ENCODE peak calls at places on chromosomes 5 and 9, in seven cellular contexts. One of them, this sample, is unnamed.

GRCh38 chr9:114643906-114644305 is 13.7 kb downstream of the TEX53 start:
- DNase-seq in caudate nucleus: no peak
- DNase-seq in ovary: no peak
- DNase-seq in fibroblast of lung: peak
- DNase-seq in left ventricle myocardium inferior: no peak
- DNase-seq in kidney: no peak
- DNase-seq in tibial artery: no peak
- DNase-seq in this sample: no peak

GRCh38 chr5:3212869-3213268 is 382.8 kb upstream of the IRX1 start:
- DNase-seq in tibial artery: no peak
- DNase-seq in fibroblast of lung: no peak
- DNase-seq in left ventricle myocardium inferior: no peak
- DNase-seq in ovary: no peak
- DNase-seq in caudate nucleus: no peak
- DNase-seq in kidney: no peak
- DNase-seq in this sample: no peak

GRCh38 chr9:69573666-69574456 is 98.3 kb downstream of the APBA1 start:
- DNase-seq in kidney: no peak
- DNase-seq in left ventricle myocardium inferior: no peak
- DNase-seq in ovary: no peak
- DNase-seq in fibroblast of lung: peak
- DNase-seq in tibial artery: no peak
- DNase-seq in caudate nucleus: no peak
- DNase-seq in this sample: no peak

GRCh38 chr9:16727452-16728127 is 142.9 kb downstream of the BNC2 start:
- DNase-seq in kidney: no peak
- DNase-seq in caudate nucleus: no peak
- DNase-seq in tibial artery: no peak
- DNase-seq in left ventricle myocardium inferior: no peak
- DNase-seq in ovary: no peak
- DNase-seq in fibroblast of lung: peak
- DNase-seq in this sample: no peak

GRCh38 chr5:147037517-147038205 is 159.1 kb upstream of the PPP2R2B start:
- DNase-seq in left ventricle myocardium inferior: no peak
- DNase-seq in tibial artery: no peak
- DNase-seq in caudate nucleus: no peak
- DNase-seq in ovary: no peak
- DNase-seq in fibroblast of lung: peak
- DNase-seq in kidney: no peak
- DNase-seq in this sample: no peak

GRCh38 chr5:139901251-139901575 is 105.6 kb downstream of the PSD2 start:
- DNase-seq in ovary: no peak
- DNase-seq in kidney: no peak
- DNase-seq in left ventricle myocardium inferior: no peak
- DNase-seq in fibroblast of lung: no peak
- DNase-seq in caudate nucleus: no peak
- DNase-seq in tibial artery: no peak
- DNase-seq in this sample: no peak

GRCh38 chr5:174690256-174690655 is 34.1 kb upstream of the MSX2 start:
- DNase-seq in left ventricle myocardium inferior: no peak
- DNase-seq in kidney: no peak
- DNase-seq in tibial artery: no peak
- DNase-seq in caudate nucleus: no peak
- DNase-seq in fibroblast of lung: peak
- DNase-seq in ovary: peak
- DNase-seq in this sample: no peak

GRCh38 chr9:3962467-3962866 is 337.4 kb downstream of the GLIS3 start:
- DNase-seq in tibial artery: no peak
- DNase-seq in left ventricle myocardium inferior: no peak
- DNase-seq in ovary: no peak
- DNase-seq in fibroblast of lung: peak
- DNase-seq in kidney: no peak
- DNase-seq in caudate nucleus: no peak
- DNase-seq in this sample: no peak

GRCh38 chr9:17824191-17824926 is 245.5 kb downstream of the SH3GL2 start:
- DNase-seq in ovary: no peak
- DNase-seq in fibroblast of lung: peak
- DNase-seq in caudate nucleus: no peak
- DNase-seq in tibial artery: no peak
- DNase-seq in left ventricle myocardium inferior: no peak
- DNase-seq in kidney: no peak
- DNase-seq in this sample: no peak

GRCh38 chr5:16871746-16872339 is 64.2 kb downstream of the MYO10 start:
- DNase-seq in kidney: no peak
- DNase-seq in caudate nucleus: no peak
- DNase-seq in tibial artery: no peak
- DNase-seq in fibroblast of lung: peak
- DNase-seq in ovary: peak
- DNase-seq in left ventricle myocardium inferior: no peak
- DNase-seq in this sample: no peak

GRCh38 chr5:56085205-56085604 is 90.4 kb upstream of the IL6ST start:
- DNase-seq in caudate nucleus: no peak
- DNase-seq in fibroblast of lung: peak
- DNase-seq in tibial artery: no peak
- DNase-seq in ovary: no peak
- DNase-seq in left ventricle myocardium inferior: no peak
- DNase-seq in kidney: no peak
- DNase-seq in this sample: no peak

GRCh38 chr9:76985581-76985980 is 33.9 kb upstream of the FOXB2 start:
- DNase-seq in caudate nucleus: no peak
- DNase-seq in ovary: no peak
- DNase-seq in kidney: no peak
- DNase-seq in tibial artery: no peak
- DNase-seq in left ventricle myocardium inferior: no peak
- DNase-seq in fibroblast of lung: no peak
- DNase-seq in this sample: no peak

GRCh38 chr9:132858756-132859155 is 19.3 kb downstream of the AK8 start:
- DNase-seq in fibroblast of lung: no peak
- DNase-seq in ovary: no peak
- DNase-seq in kidney: no peak
- DNase-seq in tibial artery: no peak
- DNase-seq in left ventricle myocardium inferior: no peak
- DNase-seq in caudate nucleus: no peak
- DNase-seq in this sample: no peak

GRCh38 chr5:66164044-66164790 is 20.1 kb downstream of the SREK1 start:
- DNase-seq in fibroblast of lung: no peak
- DNase-seq in kidney: no peak
- DNase-seq in tibial artery: no peak
- DNase-seq in ovary: no peak
- DNase-seq in caudate nucleus: no peak
- DNase-seq in left ventricle myocardium inferior: no peak
- DNase-seq in this sample: no peak

GRCh38 chr9:11749396-11749795 is 943.8 kb upstream of the TYRP1 start:
- DNase-seq in left ventricle myocardium inferior: no peak
- DNase-seq in kidney: no peak
- DNase-seq in fibroblast of lung: no peak
- DNase-seq in caudate nucleus: no peak
- DNase-seq in ovary: no peak
- DNase-seq in tibial artery: no peak
- DNase-seq in this sample: no peak

GRCh38 chr9:90099262-90099982 is 494.6 kb downstream of the GADD45G start:
- DNase-seq in kidney: no peak
- DNase-seq in left ventricle myocardium inferior: no peak
- DNase-seq in caudate nucleus: no peak
- DNase-seq in ovary: no peak
- DNase-seq in tibial artery: no peak
- DNase-seq in fibroblast of lung: peak
- DNase-seq in this sample: no peak

GRCh38 chr9:96058218-96058617 is 182.7 kb downstream of the ERCC6L2 start:
- DNase-seq in ovary: no peak
- DNase-seq in tibial artery: no peak
- DNase-seq in left ventricle myocardium inferior: no peak
- DNase-seq in fibroblast of lung: no peak
- DNase-seq in kidney: no peak
- DNase-seq in caudate nucleus: no peak
- DNase-seq in this sample: no peak

GRCh38 chr5:172002310-172002709 is 4.1 kb downstream of the FBXW11 start:
- DNase-seq in kidney: no peak
- DNase-seq in left ventricle myocardium inferior: no peak
- DNase-seq in caudate nucleus: no peak
- DNase-seq in fibroblast of lung: peak
- DNase-seq in ovary: no peak
- DNase-seq in tibial artery: no peak
- DNase-seq in this sample: no peak

GRCh38 chr9:132472199-132472598 is 62.2 kb downstream of the CFAP77 start:
- DNase-seq in tibial artery: no peak
- DNase-seq in left ventricle myocardium inferior: no peak
- DNase-seq in ovary: no peak
- DNase-seq in fibroblast of lung: no peak
- DNase-seq in kidney: no peak
- DNase-seq in caudate nucleus: no peak
- DNase-seq in this sample: no peak

GRCh38 chr5:463301-463700 is 20.3 kb downstream of the EXOC3 start:
- DNase-seq in kidney: no peak
- DNase-seq in fibroblast of lung: no peak
- DNase-seq in tibial artery: no peak
- DNase-seq in ovary: no peak
- DNase-seq in caudate nucleus: no peak
- DNase-seq in left ventricle myocardium inferior: no peak
- DNase-seq in this sample: no peak

GRCh38 chr5:465591-466403 is 22.8 kb downstream of the EXOC3 start:
- DNase-seq in tibial artery: peak
- DNase-seq in left ventricle myocardium inferior: peak
- DNase-seq in caudate nucleus: no peak
- DNase-seq in kidney: peak
- DNase-seq in fibroblast of lung: no peak
- DNase-seq in ovary: no peak
- DNase-seq in this sample: no peak

GRCh38 chr5:464843-465590 is 22.0 kb downstream of the EXOC3 start:
- DNase-seq in ovary: no peak
- DNase-seq in caudate nucleus: no peak
- DNase-seq in left ventricle myocardium inferior: peak
- DNase-seq in fibroblast of lung: no peak
- DNase-seq in kidney: peak
- DNase-seq in tibial artery: peak
- DNase-seq in this sample: no peak

GRCh38 chr5:464446-464842 is 21.5 kb downstream of the EXOC3 start:
- DNase-seq in ovary: no peak
- DNase-seq in fibroblast of lung: no peak
- DNase-seq in left ventricle myocardium inferior: peak
- DNase-seq in caudate nucleus: no peak
- DNase-seq in tibial artery: peak
- DNase-seq in kidney: peak
- DNase-seq in this sample: no peak

DNA sequence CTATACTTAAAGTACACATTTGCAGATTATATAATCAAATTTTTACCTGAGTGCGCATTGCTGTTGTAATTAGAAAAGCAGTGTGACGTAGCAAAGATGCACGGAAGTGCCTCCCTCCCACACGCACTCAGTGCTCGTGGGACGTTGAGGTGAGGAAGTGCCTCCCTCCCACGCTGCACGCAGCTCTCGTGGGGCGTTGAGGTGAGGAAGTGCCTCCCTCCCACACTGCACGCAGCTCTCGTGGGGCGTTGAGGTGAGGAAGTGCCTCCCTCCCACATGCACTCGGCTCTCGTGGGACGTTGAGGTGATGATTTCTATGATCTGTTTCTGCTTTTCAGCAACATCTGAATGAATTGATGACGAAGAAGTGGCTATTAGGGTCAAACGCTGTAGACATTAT is 21.0 kb downstream of the EXOC3 start:
- DNase-seq in ovary: no peak
- DNase-seq in kidney: peak
- DNase-seq in tibial artery: peak
- DNase-seq in fibroblast of lung: no peak
- DNase-seq in left ventricle myocardium inferior: peak
- DNase-seq in caudate nucleus: peak
- DNase-seq in this sample: no peak
- H3K27ac ChIP-seq in ovary: no peak
- H3K27ac ChIP-seq in kidney: no peak
- H3K27ac ChIP-seq in tibial artery: no peak
- H3K27ac ChIP-seq in fibroblast of lung: no peak
- H3K27ac ChIP-seq in left ventricle myocardium inferior: no peak
- H3K27ac ChIP-seq in caudate nucleus: no peak
- H3K27ac ChIP-seq in this sample: no peak

DNA sequence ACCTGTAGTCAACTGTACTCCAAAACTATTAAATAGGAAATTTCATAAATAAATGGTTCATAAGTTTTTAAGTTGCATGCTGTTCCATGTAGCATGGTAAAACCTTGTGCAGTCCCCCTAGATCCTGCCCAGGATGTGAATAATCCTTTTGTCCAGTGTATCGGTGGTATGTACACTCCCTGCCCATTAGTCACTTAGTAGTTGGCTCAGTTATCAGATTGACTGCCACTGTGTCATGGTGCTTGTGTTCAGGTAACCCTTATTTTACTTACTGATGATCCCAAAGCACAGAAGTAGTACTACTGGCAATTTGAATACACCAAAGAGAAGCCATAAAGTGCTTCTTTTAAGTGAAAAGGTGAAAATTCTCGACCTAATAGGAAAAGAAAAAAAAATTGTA is 134.2 kb downstream of the RNF180 start:
- DNase-seq in caudate nucleus: no peak
- DNase-seq in ovary: no peak
- DNase-seq in tibial artery: no peak
- DNase-seq in left ventricle myocardium inferior: no peak
- DNase-seq in kidney: no peak
- DNase-seq in fibroblast of lung: peak
- DNase-seq in this sample: no peak
- H3K27ac ChIP-seq in caudate nucleus: no peak
- H3K27ac ChIP-seq in ovary: no peak
- H3K27ac ChIP-seq in tibial artery: no peak
- H3K27ac ChIP-seq in left ventricle myocardium inferior: no peak
- H3K27ac ChIP-seq in kidney: no peak
- H3K27ac ChIP-seq in fibroblast of lung: no peak
- H3K27ac ChIP-seq in this sample: no peak

DNA sequence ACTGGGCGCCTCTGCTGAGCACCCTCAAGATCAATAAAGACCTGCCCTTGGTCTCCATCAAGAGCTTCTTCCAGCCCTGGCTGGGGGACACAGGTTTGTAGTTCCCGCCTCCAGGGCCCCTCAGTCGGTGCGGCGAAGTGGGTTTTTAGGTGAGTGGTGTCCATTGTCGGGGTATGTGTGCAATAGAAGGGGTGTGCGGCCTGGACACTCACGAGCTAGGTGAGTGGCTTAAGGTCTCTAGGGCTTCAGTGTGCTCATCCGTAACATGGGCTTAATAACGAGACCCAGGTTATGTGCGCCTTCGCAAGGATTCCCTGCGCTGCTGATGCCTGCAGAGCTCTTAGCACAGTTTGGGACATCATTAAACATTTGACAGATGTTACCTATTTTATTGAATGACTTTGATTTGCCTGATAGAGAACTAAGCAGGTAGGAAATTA is 656 bp downstream of the CEP78 start:
- DNase-seq in ovary: no peak
- DNase-seq in caudate nucleus: no peak
- DNase-seq in left ventricle myocardium inferior: no peak
- DNase-seq in tibial artery: no peak
- DNase-seq in kidney: no peak
- DNase-seq in fibroblast of lung: peak
- DNase-seq in this sample: peak
- H3K27ac ChIP-seq in ovary: peak
- H3K27ac ChIP-seq in caudate nucleus: peak
- H3K27ac ChIP-seq in left ventricle myocardium inferior: peak
- H3K27ac ChIP-seq in tibial artery: peak
- H3K27ac ChIP-seq in kidney: peak
- H3K27ac ChIP-seq in fibroblast of lung: peak
- H3K27ac ChIP-seq in this sample: peak

GRCh38 chr5:119966028-119966427 is 336.7 kb downstream of the FAM170A start:
- DNase-seq in caudate nucleus: no peak
- DNase-seq in tibial artery: no peak
- DNase-seq in ovary: no peak
- DNase-seq in fibroblast of lung: no peak
- DNase-seq in left ventricle myocardium inferior: no peak
- DNase-seq in kidney: no peak
- DNase-seq in this sample: no peak
- H3K27ac ChIP-seq in caudate nucleus: no peak
- H3K27ac ChIP-seq in tibial artery: no peak
- H3K27ac ChIP-seq in ovary: no peak
- H3K27ac ChIP-seq in fibroblast of lung: no peak
- H3K27ac ChIP-seq in left ventricle myocardium inferior: peak
- H3K27ac ChIP-seq in kidney: no peak
- H3K27ac ChIP-seq in this sample: no peak